ENCODE peak calls at places on chromosomes 12 and 14, in seven cellular contexts. V is EL; L is naive thymus-derived CD8-positive, alpha-beta T cell; S is epithelial cell of proximal tubule; C is tibial artery; B is activated B cell treated with CpG ODN at 0.5 μM for 24 hours; H is GM12865. N is an unnamed sample.

GRCh38 chr12:45745861-45746277 is 16.4 kb downstream of the ARID2 start:
- DNase-seq in V (peak), H (no peak), C (no peak), S (no peak), L (no peak), B (no peak), N (peak)

GRCh38 chr14:69161590-69161989 is 8.7 kb upstream of the DCAF5 start:
- DNase-seq in V (no peak), C (no peak), L (no peak), H (no peak), S (no peak), B (no peak), N (no peak)

GRCh38 chr12:96190403-96191170 is 3.6 kb upstream of the ELK3 start:
- DNase-seq in C (no peak), S (peak), V (no peak), H (peak), B (no peak), L (no peak), N (peak)

GRCh38 chr14:24348186-24348585 is 8.4 kb upstream of the RIPK3 start:
- DNase-seq in B (no peak), S (no peak), V (no peak), H (no peak), C (no peak), L (no peak), N (no peak)

GRCh38 chr14:51460051-51460450 is 191.7 kb upstream of the FRMD6 start:
- DNase-seq in L (no peak), S (no peak), B (no peak), H (no peak), V (no peak), C (no peak), N (peak)

GRCh38 chr12:107431942-107432341 is 253.7 kb upstream of the PWP1 start:
- DNase-seq in V (no peak), S (no peak), C (no peak), L (no peak), H (peak), B (no peak), N (no peak)

GRCh38 chr12:110253176-110253575 is 27.9 kb upstream of the ATP2A2 start:
- DNase-seq in L (no peak), V (peak), S (no peak), B (no peak), C (peak), H (no peak), N (peak)

GRCh38 chr14:70188608-70189540 is at the start of gene SLC8A3:
- DNase-seq in V (peak), C (no peak), S (no peak), H (peak), B (no peak), L (no peak), N (peak)

GRCh38 chr12:120720234-120720968 is 5.2 kb upstream of the ACADS start:
- DNase-seq in V (peak), C (no peak), B (no peak), L (no peak), H (no peak), S (no peak), N (peak)

GRCh38 chr12:54039417-54040147 is 6.7 kb downstream of the HOXC5 start:
- DNase-seq in S (no peak), B (no peak), C (peak), H (no peak), L (no peak), V (no peak), N (no peak)

GRCh38 chr12:13891902-13892301 is 89.5 kb downstream of the GRIN2B start:
- DNase-seq in L (no peak), V (no peak), C (no peak), H (no peak), S (no peak), B (no peak), N (no peak)

GRCh38 chr12:62533087-62533754 is 66.6 kb downstream of the MON2 start:
- DNase-seq in H (no peak), B (no peak), S (no peak), C (no peak), V (no peak), L (no peak), N (no peak)